ENCODE peak calls at places on chromosome 1, in nine cellular contexts. T, O, L, J, G, I, E, A and U are unnamed samples.

GRCh38 chr1:201004154-201004553 is 19.4 kb downstream of the KIF21B start:
- DNase-seq in J (no peak), E (no peak), L (no peak), T (no peak), O (no peak), A (no peak), I (no peak), G (no peak), U (no peak)

GRCh38 chr1:109164538-109164937 is 49.2 kb upstream of the SARS1 start:
- DNase-seq in T (no peak), I (no peak), J (no peak), L (no peak), G (no peak), A (no peak), O (no peak), E (no peak), U (no peak)

GRCh38 chr1:42941640-42942330 is 16.9 kb downstream of the SLC2A1 start:
- DNase-seq in L (no peak), I (peak; percentile 79), O (no peak), T (peak; percentile 80), E (peak; percentile 95), G (no peak), J (peak; percentile 84), A (no peak), U (peak; percentile 92)

GRCh38 chr1:65297686-65298085 is 11.7 kb upstream of the DNAJC6 start:
- DNase-seq in L (no peak), T (no peak), J (no peak), A (no peak), I (no peak), G (no peak), E (no peak), O (no peak), U (no peak)

GRCh38 chr1:201904579-201904978 is 15.9 kb downstream of the SHISA4 start:
- DNase-seq in O (no peak), G (no peak), J (no peak), T (no peak), A (no peak), I (no peak), L (no peak), E (peak; percentile 95), U (no peak)

GRCh38 chr1:150511985-150512660 is 3.4 kb upstream of the FALEC start:
- DNase-seq in I (no peak), E (no peak), O (no peak), G (no peak), J (no peak), A (no peak), T (no peak), L (no peak), U (no peak)

GRCh38 chr1:25996966-25997758 is 701 bp downstream of the PAFAH2 start:
- DNase-seq in O (no peak), L (no peak), E (peak; percentile 38), A (no peak), G (peak; percentile 11), I (no peak), T (no peak), J (no peak), U (no peak)

GRCh38 chr1:187509091-187509490 is 680.3 kb downstream of the PLA2G4A start:
- DNase-seq in O (no peak), I (no peak), L (no peak), T (no peak), E (peak; percentile 20), A (no peak), J (no peak), G (no peak), U (no peak)

GRCh38 chr1:149844096-149844495 is 55.3 kb upstream of the BOLA1 start:
- DNase-seq in I (no peak), J (no peak), G (peak; percentile 3), O (no peak), E (peak; percentile 75), L (no peak), A (no peak), T (no peak), U (no peak)

GRCh38 chr1:110548381-110548780 is 29.4 kb upstream of the KCNA10 start:
- DNase-seq in T (no peak), J (no peak), A (no peak), G (no peak), O (no peak), E (no peak), I (no peak), L (no peak), U (no peak)

GRCh38 chr1:234961468-234962339 is 166.9 kb downstream of the TOMM20 start:
- DNase-seq in A (no peak), O (no peak), I (no peak), J (no peak), G (no peak), L (no peak), E (peak; percentile 96), T (no peak), U (no peak)
- H3K4me3 ChIP-seq in A (no peak overlapping the region), O (no peak overlapping the region), I (peak overlapping the region; percentile 18), J (no peak overlapping the region), G (no peak overlapping the region), L (no peak overlapping the region), E (peak overlapping the region; percentile 5), T (no peak overlapping the region), U (no peak overlapping the region)

GRCh38 chr1:119345398-119345797 is 23.2 kb upstream of the HAO2 start:
- DNase-seq in I (no peak), O (no peak), J (no peak), L (no peak), G (no peak), A (no peak), E (no peak), T (no peak), U (no peak)

GRCh38 chr1:119353851-119354250 is 14.7 kb upstream of the HAO2 start:
- DNase-seq in I (no peak), L (no peak), O (no peak), G (no peak), E (no peak), T (no peak), J (no peak), A (no peak), U (no peak)

GRCh38 chr1:119348941-119349340 is 19.6 kb upstream of the HAO2 start:
- DNase-seq in A (no peak), O (no peak), G (no peak), E (no peak), J (no peak), I (no peak), T (no peak), L (no peak), U (no peak)

GRCh38 chr1:119351997-119352396 is 16.6 kb upstream of the HAO2 start:
- DNase-seq in G (no peak), A (no peak), L (no peak), O (no peak), T (no peak), J (no peak), I (no peak), E (no peak), U (no peak)

DNA sequence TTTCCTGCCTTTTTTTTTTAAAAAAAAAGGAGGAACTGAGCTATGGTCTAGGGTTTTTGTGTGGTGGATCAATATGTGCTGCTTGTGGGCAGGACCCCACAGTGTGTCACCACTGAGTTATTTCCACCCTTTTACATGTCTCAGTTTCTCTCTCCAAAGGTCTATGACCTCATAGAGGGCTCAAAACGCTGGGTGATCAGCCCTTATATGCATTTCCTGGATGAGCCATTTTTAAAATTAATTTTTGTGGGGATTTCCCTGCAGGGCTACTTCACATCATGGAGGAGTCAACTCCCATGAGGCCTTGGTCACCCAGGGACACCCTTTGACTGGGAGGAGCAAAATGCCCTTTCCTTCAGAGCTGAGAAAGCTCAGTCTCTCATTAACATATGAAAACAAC is 20.7 kb upstream of the HAO2 start:
- DNase-seq in E (peak; percentile 28), I (no peak), T (no peak), O (no peak), L (no peak), G (no peak), J (no peak), A (no peak), U (no peak)
- H3K27ac ChIP-seq in E (no peak overlapping the region), I (no peak overlapping the region), T (no peak overlapping the region), O (no peak overlapping the region), L (no peak overlapping the region), G (no peak overlapping the region), J (no peak overlapping the region), A (no peak overlapping the region), U (no peak overlapping the region)

DNA sequence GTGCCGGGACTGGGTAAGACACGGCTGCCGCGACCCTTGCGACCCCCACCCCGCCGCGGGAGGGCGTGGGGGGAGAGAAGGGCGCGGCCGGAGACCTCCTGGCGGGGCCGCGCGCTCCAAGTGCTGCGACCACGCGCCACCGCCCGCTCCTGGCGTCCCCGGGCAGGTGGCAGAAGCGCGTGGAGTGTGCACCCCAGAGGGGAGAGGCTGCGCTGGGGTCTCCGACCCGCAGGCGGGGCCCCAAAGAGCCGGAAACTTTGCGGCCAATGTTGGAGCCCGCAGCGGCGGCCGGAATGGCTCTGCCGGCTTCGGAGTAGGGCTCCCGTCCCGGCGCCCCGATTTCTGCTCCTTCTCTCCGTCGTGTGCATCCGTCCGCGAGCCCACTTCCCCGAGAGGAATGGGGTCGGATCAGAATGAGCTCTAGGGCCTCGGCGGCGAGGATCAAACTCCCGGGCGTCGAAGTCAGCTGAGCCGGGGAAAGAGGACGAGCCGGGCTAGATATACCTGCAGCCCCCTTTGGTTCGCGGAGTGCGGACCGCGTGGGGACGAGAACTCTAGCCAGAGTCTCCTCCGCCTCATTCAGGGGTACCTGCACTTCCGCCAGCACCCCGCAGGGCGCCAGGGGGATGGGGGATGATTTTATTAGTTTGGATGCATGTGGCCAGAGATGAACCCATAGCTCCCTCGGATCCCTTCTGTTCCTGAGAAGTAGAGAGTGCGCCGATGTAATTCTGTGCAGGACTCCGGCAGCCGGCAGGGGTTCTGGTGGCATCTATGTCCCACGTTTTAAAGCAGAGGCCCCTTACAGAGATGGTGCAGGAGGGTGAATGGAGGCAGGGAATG is 751 bp downstream of the STUM start:
- DNase-seq in A (no peak), T (no peak), J (no peak), L (no peak), G (peak; percentile 21), E (no peak), I (no peak), O (peak; percentile 15), U (no peak)
- H3K4me3 ChIP-seq in A (peak overlapping the region; percentile 40), T (peak overlapping the region; percentile 49), J (peak overlapping the region; percentile 54), L (peak overlapping the region; percentile 56), G (peak overlapping the region; percentile 46), E (no peak overlapping the region), I (peak overlapping the region; percentile 72), O (no peak overlapping the region), U (peak overlapping the region; percentile 21)

GRCh38 chr1:198121058-198121829 is 35.6 kb upstream of the NEK7 start:
- DNase-seq in J (no peak), A (no peak), O (no peak), I (no peak), L (no peak), E (peak; percentile 96), T (no peak), G (no peak), U (peak; percentile 34)

GRCh38 chr1:198125995-198126758 is 30.6 kb upstream of the NEK7 start:
- DNase-seq in A (no peak), E (peak; percentile 83), O (no peak), L (no peak), I (no peak), G (no peak), J (no peak), T (no peak), U (no peak)

GRCh38 chr1:198124665-198125064 is 32.1 kb upstream of the NEK7 start:
- DNase-seq in G (no peak), I (no peak), E (no peak), A (no peak), O (no peak), T (no peak), J (no peak), L (no peak), U (no peak)

GRCh38 chr1:198123146-198123545 is 33.7 kb upstream of the NEK7 start:
- DNase-seq in L (no peak), G (no peak), A (no peak), T (no peak), O (no peak), E (peak; percentile 94), I (no peak), J (no peak), U (no peak)

GRCh38 chr1:198122693-198123092 is 34.1 kb upstream of the NEK7 start:
- DNase-seq in J (no peak), O (no peak), G (no peak), E (peak; percentile 72), A (no peak), T (no peak), L (no peak), I (no peak), U (no peak)
- H3K27ac ChIP-seq in J (no peak overlapping the region), O (no peak overlapping the region), G (no peak overlapping the region), E (peak overlapping the region; percentile 55), A (no peak overlapping the region), T (no peak overlapping the region), L (no peak overlapping the region), I (no peak overlapping the region), U (no peak overlapping the region)